ENCODE peak calls at places on chromosomes 7 and 10, in four cellular contexts. N, M, A and D are unnamed samples.

GRCh38 chr7:52555805-52556204 is 479.6 kb upstream of the POM121L12 start:
- DNase-seq in N (no peak), M (no peak), A (no peak), D (no peak)

GRCh38 chr7:340979-341694 is 51.2 kb downstream of the FOXL3 start:
- DNase-seq in N (peak; percentile 37), M (no peak), A (no peak), D (no peak)

GRCh38 chr7:148590533-148590932 is at the start of gene C7orf33:
- DNase-seq in N (no peak), M (no peak), A (no peak), D (no peak)

GRCh38 chr7:142886866-142887265 is 1.3 kb upstream of the TRPV6 start:
- DNase-seq in N (no peak), M (no peak), A (no peak), D (peak; percentile 15)

GRCh38 chr10:79143879-79144278 is 75.1 kb downstream of the ZMIZ1 start:
- DNase-seq in N (no peak), M (no peak), A (no peak), D (no peak)

GRCh38 chr7:42262907-42263466 is 26.0 kb upstream of the GLI3 start:
- DNase-seq in N (no peak), M (no peak), A (no peak), D (no peak)

GRCh38 chr7:7944619-7945282 is 23.8 kb upstream of the GLCCI1 start:
- DNase-seq in N (peak; percentile 69), M (no peak), A (peak; percentile 24), D (no peak)

GRCh38 chr7:140203556-140203955 is 26.8 kb upstream of the KDM7A start:
- DNase-seq in N (no peak), M (no peak), A (no peak), D (no peak)

GRCh38 chr7:142859829-142860228 is 5.0 kb downstream of the EPHB6 start:
- DNase-seq in N (no peak), M (no peak), A (no peak), D (no peak)

GRCh38 chr7:19143930-19144574 is 1.2 kb downstream of the FERD3L start:
- DNase-seq in N (no peak), M (no peak), A (no peak), D (no peak)

GRCh38 chr7:94374231-94374630 is 20.5 kb upstream of the COL1A2 start:
- DNase-seq in N (peak; percentile 74), M (no peak), A (peak; percentile 92), D (peak; percentile 66)

GRCh38 chr10:68562666-68563522 is 2.8 kb downstream of the TET1 start:
- DNase-seq in N (no peak), M (no peak), A (no peak), D (no peak)

GRCh38 chr7:113175525-113176097 is 57.3 kb upstream of the SMIM30 start:
- DNase-seq in N (no peak), M (no peak), A (no peak), D (no peak)

GRCh38 chr10:30742471-30742870 is 112.9 kb upstream of the LYZL2 start:
- DNase-seq in N (no peak), M (no peak), A (no peak), D (no peak)

GRCh38 chr7:116526897-116527296 is 2.1 kb downstream of the CAV1 start:
- DNase-seq in N (no peak), M (no peak), A (peak; percentile 45), D (no peak)

GRCh38 chr10:114397651-114398145 is 6.6 kb downstream of the AFAP1L2 start:
- DNase-seq in N (no peak), M (no peak), A (no peak), D (no peak)

GRCh38 chr10:24344279-24344678 is 135.3 kb downstream of the KIAA1217 start:
- DNase-seq in N (no peak), M (no peak), A (no peak), D (no peak)

GRCh38 chr10:46255696-46256355 is 31.0 kb upstream of the ANTXRL start:
- DNase-seq in N (peak; percentile 63), M (no peak), A (peak; percentile 58), D (peak; percentile 86)

GRCh38 chr7:105857009-105857952 is 19.1 kb downstream of the ATXN7L1 start:
- DNase-seq in N (no peak), M (no peak), A (no peak), D (no peak)

GRCh38 chr7:133401225-133401624 is 148.3 kb downstream of the EXOC4 start:
- DNase-seq in N (no peak), M (no peak), A (no peak), D (no peak)

GRCh38 chr7:133535308-133535707 is 282.4 kb downstream of the EXOC4 start:
- DNase-seq in N (no peak), M (no peak), A (no peak), D (no peak)

GRCh38 chr7:10706875-10707493 is 266.7 kb upstream of the PHF14 start:
- DNase-seq in N (no peak), M (no peak), A (no peak), D (no peak)

GRCh38 chr7:43787771-43788170 is 29.3 kb downstream of the BLVRA start:
- DNase-seq in N (no peak), M (no peak), A (no peak), D (no peak)

GRCh38 chr7:95435422-95435780 is 573 bp upstream of the PON2 start:
- DNase-seq in N (no peak), M (no peak), A (no peak), D (peak; percentile 58)

GRCh38 chr10:82397859-82398258 is 522.9 kb downstream of the NRG3 start:
- DNase-seq in N (no peak), M (no peak), A (no peak), D (no peak)

GRCh38 chr10:18319628-18320027 is 179.4 kb downstream of the CACNB2 start:
- DNase-seq in N (no peak), M (no peak), A (no peak), D (no peak)

GRCh38 chr7:142391191-142391992 is 133.5 kb upstream of the PRSS58 start:
- DNase-seq in N (no peak), M (no peak), A (no peak), D (no peak)

GRCh38 chr10:86775859-86776180 is 19.4 kb downstream of the BMPR1A start:
- DNase-seq in N (no peak), M (no peak), A (no peak), D (no peak)

GRCh38 chr7:100516135-100516812 is 22.7 kb upstream of the AGFG2 start:
- DNase-seq in N (no peak), M (no peak), A (no peak), D (no peak)

GRCh38 chr7:151177310-151177709 is 9.7 kb downstream of the ASB10 start:
- DNase-seq in N (no peak), M (no peak), A (no peak), D (no peak)

GRCh38 chr7:84149573-84149972 is 45.0 kb downstream of the SEMA3A start:
- DNase-seq in N (no peak), M (no peak), A (no peak), D (no peak)

GRCh38 chr10:128062837-128063563 is 63.2 kb downstream of the MKI67 start:
- DNase-seq in N (no peak), M (no peak), A (peak; percentile 37), D (peak; percentile 67)

GRCh38 chr10:63628526-63629362 is 107.5 kb downstream of the REEP3 start:
- DNase-seq in N (peak; percentile 61), M (peak; percentile 18), A (peak; percentile 91), D (peak; percentile 69)

GRCh38 chr10:68196707-68197106 is 35.2 kb downstream of the ATOH7 start:
- DNase-seq in N (no peak), M (no peak), A (no peak), D (no peak)

GRCh38 chr10:94111367-94111766 is 117.6 kb downstream of the PLCE1 start:
- DNase-seq in N (no peak), M (no peak), A (no peak), D (no peak)

GRCh38 chr7:46285856-46286255 is 364.8 kb upstream of the IGFBP3 start:
- DNase-seq in N (no peak), M (no peak), A (no peak), D (no peak)

GRCh38 chr10:105187243-105187642 is 546.2 kb downstream of the SORCS3 start:
- DNase-seq in N (no peak), M (no peak), A (no peak), D (no peak)

GRCh38 chr7:122743211-122743610 is 40.5 kb upstream of the RNF148 start:
- DNase-seq in N (no peak), M (no peak), A (peak; percentile 21), D (no peak)

GRCh38 chr10:105071980-105072379 is 430.9 kb downstream of the SORCS3 start:
- DNase-seq in N (no peak), M (no peak), A (no peak), D (no peak)

GRCh38 chr10:76668013-76668370 is 969.6 kb downstream of the KCNMA1 start:
- DNase-seq in N (no peak), M (no peak), A (no peak), D (no peak)

GRCh38 chr10:76665029-76665428 is 972.6 kb downstream of the KCNMA1 start:
- DNase-seq in N (no peak), M (no peak), A (no peak), D (no peak)

GRCh38 chr10:76667307-76668012 is 970.1 kb downstream of the KCNMA1 start:
- DNase-seq in N (no peak), M (no peak), A (no peak), D (no peak)
- H3K4me3 ChIP-seq in N (no peak overlapping the region), M (no peak overlapping the region), A (no peak overlapping the region), D (no peak overlapping the region)

DNA sequence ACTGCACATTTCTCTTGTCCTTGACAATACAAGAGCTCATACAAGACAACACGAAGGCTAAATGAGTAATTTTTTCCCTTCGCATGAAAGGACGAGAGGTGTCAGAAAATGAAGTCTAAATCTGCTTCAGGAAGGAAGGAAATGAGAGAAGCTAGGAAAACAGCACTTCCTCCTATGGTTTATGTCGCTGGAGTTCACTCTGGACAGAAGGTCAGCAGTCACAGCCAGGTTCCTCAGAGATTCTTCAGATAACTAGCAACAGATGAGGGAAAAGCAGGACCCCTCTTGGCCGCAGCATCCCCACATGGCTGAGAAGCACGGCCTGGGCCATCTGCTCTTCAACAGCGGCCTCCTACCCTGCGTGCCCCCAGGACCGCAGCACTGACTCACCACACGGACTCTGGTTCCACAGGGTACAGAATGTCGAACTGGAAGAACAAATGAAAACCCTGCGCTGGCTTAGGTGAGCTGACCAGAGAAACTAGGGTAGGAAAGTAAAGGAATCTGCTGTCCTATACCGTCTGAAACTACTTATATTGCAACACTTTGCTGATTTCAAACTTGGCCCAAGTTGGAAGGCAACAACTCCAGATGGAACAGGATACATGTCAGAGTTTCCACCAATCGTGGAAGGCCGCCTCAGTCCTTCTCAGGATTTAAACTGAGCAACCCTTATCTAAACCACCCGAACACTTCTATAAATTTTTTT is 26.3 kb downstream of the DNMBP start:
- DNase-seq in N (no peak), M (no peak), A (peak; percentile 90), D (no peak)
- H3K4me3 ChIP-seq in N (no peak overlapping the region), M (peak overlapping the region; percentile 14), A (no peak overlapping the region), D (no peak overlapping the region)

GRCh38 chr10:43404675-43405221 is 4.2 kb downstream of the HNRNPF start:
- DNase-seq in N (no peak), M (no peak), A (no peak), D (no peak)
- H3K4me3 ChIP-seq in N (no peak overlapping the region), M (peak overlapping the region; percentile 68), A (no peak overlapping the region), D (peak overlapping the region; percentile 91)

GRCh38 chr7:111834367-111834766 is 272.1 kb upstream of the IMMP2L start:
- DNase-seq in N (no peak), M (no peak), A (no peak), D (no peak)
- H3K4me3 ChIP-seq in N (no peak overlapping the region), M (no peak overlapping the region), A (no peak overlapping the region), D (no peak overlapping the region)